ENCODE peak calls at places on chromosomes 4 and X, in seven cellular contexts. J is C1 segment of cervical spinal cord; D is activated CD4-positive, alpha-beta T cell treated with anti-CD3 and anti-CD28 coated beads, Interleukin-2, amount 50 U/mL, for 1 hour; W is GM23338; K is HepG2; N is NCI-H510A treated with DMSO at 0.1 percent for 48 hours; F is pancreas. T is an unnamed sample.
A peak's percentile ranks its signal among the peaks of the same experiment; 100 is the strongest.

GRCh38 chrX:16992902-16993301 is 46.4 kb downstream of the REPS2 start:
- DNase-seq in N (no peak), D (no peak), J (no peak), W (no peak), F (no peak), K (no peak), T (no peak)

GRCh38 chr4:75672461-75673026 is 667 bp downstream of the G3BP2 start:
- DNase-seq in K (peak; percentile 36), J (peak; percentile 12), N (peak; percentile 69), F (peak; percentile 63), W (peak; percentile 67), D (peak; percentile 78), T (peak; percentile 81)

GRCh38 chrX:119778829-119779228 is 12.6 kb downstream of the RPL39 start:
- DNase-seq in J (no peak), K (no peak), F (no peak), W (no peak), N (no peak), D (no peak), T (no peak)

GRCh38 chr4:88791274-88791673 is 93.6 kb upstream of the NAP1L5 start:
- DNase-seq in F (no peak), W (peak; percentile 36), N (peak; percentile 29), K (peak; percentile 14), J (no peak), D (no peak), T (no peak)

GRCh38 chrX:75067931-75068330 is 88.2 kb downstream of the ABCB7 start:
- DNase-seq in F (no peak), D (no peak), N (no peak), K (no peak), J (no peak), W (no peak), T (no peak)

GRCh38 chrX:96835660-96836289 is 47.9 kb upstream of the RPA4 start:
- DNase-seq in N (no peak), K (no peak), W (no peak), J (no peak), D (no peak), F (no peak), T (no peak)

GRCh38 chr4:41455215-41455614 is 82.7 kb upstream of the LIMCH1 start:
- DNase-seq in W (peak; percentile 39), J (no peak), D (no peak), K (no peak), N (peak; percentile 26), F (no peak), T (no peak)

GRCh38 chr4:8710946-8711345 is 118.4 kb downstream of the CPZ start:
- DNase-seq in F (no peak), N (no peak), W (no peak), J (no peak), D (no peak), K (no peak), T (no peak)

GRCh38 chr4:70591955-70592582 is at the start of gene AMBN:
- DNase-seq in K (no peak), N (no peak), D (no peak), F (no peak), J (no peak), W (no peak), T (no peak)

GRCh38 chrX:118847676-118848075 is 24.1 kb downstream of the ZCCHC12 start:
- DNase-seq in N (peak; percentile 68), W (peak; percentile 75), F (no peak), K (peak; percentile 34), D (no peak), J (no peak), T (peak; percentile 57)

GRCh38 chrX:33188881-33189280 is 22.5 kb downstream of the DMD start:
- DNase-seq in D (no peak), F (no peak), K (no peak), J (no peak), W (no peak), N (no peak), T (no peak)

GRCh38 chr4:121304843-121305348 is 75.9 kb downstream of the QRFPR start:
- DNase-seq in F (no peak), W (no peak), K (no peak), J (no peak), N (no peak), D (no peak), T (no peak)

GRCh38 chr4:128565565-128566186 is 243.8 kb upstream of the JADE1 start:
- DNase-seq in D (no peak), F (peak; percentile 54), J (no peak), K (peak; percentile 51), N (peak; percentile 10), W (peak; percentile 85), T (no peak)

GRCh38 chrX:32851556-32851955 is 359.8 kb downstream of the DMD start:
- DNase-seq in F (no peak), D (no peak), N (no peak), J (no peak), K (no peak), W (no peak), T (no peak)

GRCh38 chrX:97380200-97380599 is 496.5 kb downstream of the RPA4 start:
- DNase-seq in K (no peak), J (no peak), N (no peak), W (no peak), F (no peak), D (no peak), T (no peak)

GRCh38 chr4:8664031-8664805 is 71.7 kb downstream of the CPZ start:
- DNase-seq in D (no peak), W (no peak), F (no peak), J (no peak), K (no peak), N (no peak), T (no peak)

GRCh38 chr4:90113881-90114457 is 13.2 kb upstream of the CCSER1 start:
- DNase-seq in W (no peak), J (no peak), N (no peak), F (no peak), K (no peak), D (no peak), T (no peak)

GRCh38 chr4:36824682-36825081 is 419.9 kb upstream of the NWD2 start:
- DNase-seq in D (no peak), F (no peak), K (no peak), J (no peak), N (peak; percentile 0), W (peak; percentile 59), T (no peak)

GRCh38 chr4:6969826-6970800 is 60.5 kb downstream of the TBC1D14 start:
- DNase-seq in N (no peak), J (no peak), F (no peak), K (no peak), D (no peak), W (no peak), T (no peak)

GRCh38 chr4:127212269-127212580 is 420.5 kb upstream of the INTU start:
- DNase-seq in N (no peak), K (no peak), J (no peak), W (no peak), F (no peak), D (no peak), T (no peak)

GRCh38 chrX:48938721-48939416 is 18.5 kb downstream of the OTUD5 start:
- DNase-seq in W (no peak), J (no peak), K (no peak), N (no peak), D (peak; percentile 39), F (no peak), T (peak; percentile 76)

GRCh38 chrX:131577999-131578734 is 34.3 kb downstream of the OR13H1 start:
- DNase-seq in J (no peak), D (no peak), W (peak; percentile 7), F (no peak), K (no peak), N (peak; percentile 56), T (no peak)

GRCh38 chrX:810186-810585 is 179.6 kb downstream of the SHOX start:
- DNase-seq in F (no peak), J (no peak), N (no peak), D (no peak), W (no peak), K (no peak), T (no peak)

GRCh38 chr4:79273918-79274317 is 51.9 kb downstream of the NAA11 start:
- DNase-seq in W (no peak), D (no peak), J (no peak), K (no peak), N (no peak), F (no peak), T (no peak)

GRCh38 chrX:147570483-147570882 is 341.2 kb upstream of the FMR1 start:
- DNase-seq in W (peak; percentile 1), J (no peak), K (no peak), D (no peak), F (no peak), N (no peak), T (no peak)

GRCh38 chr4:1044469-1045192 is 33.2 kb downstream of the FGFRL1 start:
- DNase-seq in W (no peak), K (no peak), D (no peak), F (no peak), N (no peak), J (no peak), T (no peak)

GRCh38 chr4:186137193-186137792 is 32.8 kb downstream of the FAM149A start:
- DNase-seq in W (peak; percentile 34), K (no peak), D (no peak), N (peak; percentile 15), J (no peak), F (no peak), T (no peak)

GRCh38 chrX:28717864-28718263 is 130.6 kb downstream of the IL1RAPL1 start:
- DNase-seq in K (no peak), J (no peak), W (no peak), N (no peak), D (no peak), F (no peak), T (no peak)

GRCh38 chr4:41212221-41213203 is 1.8 kb downstream of the APBB2 start:
- DNase-seq in N (peak; percentile 9), D (no peak), F (peak; percentile 48), K (peak; percentile 64), W (peak; percentile 57), J (no peak), T (no peak)

GRCh38 chrX:14528629-14529287 is 578 bp upstream of the GLRA2 start:
- DNase-seq in D (peak; percentile 28), F (no peak), N (peak; percentile 56), K (peak; percentile 10), W (peak; percentile 76), J (no peak), T (peak; percentile 3)

GRCh38 chrX:109740076-109740809 is 7.2 kb upstream of the ACSL4 start:
- DNase-seq in W (no peak), K (peak; percentile 95), J (no peak), N (no peak), F (no peak), D (no peak), T (no peak)

GRCh38 chr4:163941221-163941865 is 446.9 kb downstream of the TMA16 start:
- DNase-seq in K (no peak), N (no peak), J (no peak), W (no peak), F (no peak), D (no peak), T (no peak)

T was measured in naive thymus-derived CD4-positive, alpha-beta T cell.